ENCODE peak calls at places on chromosomes 11 and 22, in six cellular contexts. S, Q, T, Z, A and C are unnamed samples.

GRCh38 chr11:76626921-76627391 is 43.6 kb downstream of the LRRC32 start:
- DNase-seq in S (no peak), Q (no peak), T (no peak), Z (no peak), A (peak), C (no peak)

GRCh38 chr11:69292221-69292648 is 1.7 kb upstream of the MYEOV start:
- DNase-seq in S (no peak), Q (peak), T (no peak), Z (no peak), A (no peak), C (no peak)

GRCh38 chr22:35631597-35631996 is 14.5 kb upstream of the MB start:
- DNase-seq in S (no peak), Q (peak), T (no peak), Z (no peak), A (peak), C (no peak)

GRCh38 chr11:99535819-99536218 is 515.1 kb downstream of the CNTN5 start:
- DNase-seq in S (no peak), Q (no peak), T (no peak), Z (no peak), A (no peak), C (no peak)

GRCh38 chr11:94897330-94897768 is 76.0 kb downstream of the CWC15 start:
- DNase-seq in S (no peak), Q (no peak), T (peak), Z (no peak), A (peak), C (no peak)

GRCh38 chr22:17578129-17578754 is 14.9 kb downstream of the SLC25A18 start:
- DNase-seq in S (no peak), Q (peak), T (no peak), Z (peak), A (peak), C (peak)

GRCh38 chr22:49205401-49205800 is 622.3 kb downstream of the BRD1 start:
- DNase-seq in S (no peak), Q (no peak), T (no peak), Z (no peak), A (no peak), C (peak)

GRCh38 chr22:44057411-44057987 is 33.4 kb downstream of the PARVB start:
- DNase-seq in S (no peak), Q (peak), T (no peak), Z (no peak), A (no peak), C (no peak)

GRCh38 chr11:9936754-9937153 is 272.9 kb downstream of the SWAP70 start:
- DNase-seq in S (no peak), Q (no peak), T (no peak), Z (no peak), A (no peak), C (no peak)

GRCh38 chr22:36387664-36387913 is 178 bp downstream of the MYH9 start:
- DNase-seq in S (no peak), Q (no peak), T (no peak), Z (no peak), A (no peak), C (no peak)

GRCh38 chr11:95833378-95833777 is 43.1 kb downstream of the CEP57 start:
- DNase-seq in S (no peak), Q (no peak), T (no peak), Z (no peak), A (no peak), C (no peak)

GRCh38 chr11:29124436-29124835 is 892.4 kb downstream of the KCNA4 start:
- DNase-seq in S (no peak), Q (no peak), T (no peak), Z (no peak), A (no peak), C (no peak)

GRCh38 chr11:35318977-35319925 is 100.1 kb downstream of the SLC1A2 start:
- DNase-seq in S (no peak), Q (no peak), T (no peak), Z (no peak), A (no peak), C (no peak)

GRCh38 chr22:19597399-19597735 is 73.2 kb upstream of the CLDN5 start:
- DNase-seq in S (no peak), Q (no peak), T (peak), Z (no peak), A (no peak), C (no peak)

GRCh38 chr11:59729884-59730283 is 16.2 kb upstream of the OR10V1 start:
- DNase-seq in S (no peak), Q (no peak), T (no peak), Z (no peak), A (no peak), C (no peak)

GRCh38 chr11:2418961-2419360 is 18.4 kb downstream of the TSSC4 start:
- DNase-seq in S (no peak), Q (no peak), T (no peak), Z (no peak), A (no peak), C (no peak)

GRCh38 chr11:32056445-32056844 is 34.4 kb upstream of the RCN1 start:
- DNase-seq in S (no peak), Q (no peak), T (no peak), Z (no peak), A (peak), C (no peak)

GRCh38 chr11:111406589-111406988 is 27.5 kb upstream of the POU2AF1 start:
- DNase-seq in S (no peak), Q (no peak), T (no peak), Z (no peak), A (no peak), C (no peak)

GRCh38 chr11:116582621-116583020 is 190.2 kb downstream of the BUD13 start:
- DNase-seq in S (no peak), Q (no peak), T (peak), Z (no peak), A (no peak), C (no peak)

GRCh38 chr11:65927904-65928397 is 8.7 kb downstream of the DRAP1 start:
- DNase-seq in S (no peak), Q (no peak), T (no peak), Z (no peak), A (no peak), C (no peak)

GRCh38 chr22:50626856-50627451 is 998 bp downstream of the ARSA start:
- DNase-seq in S (no peak), Q (peak), T (no peak), Z (no peak), A (no peak), C (no peak)

GRCh38 chr11:35218956-35219355 is 80.0 kb downstream of the CD44 start:
- DNase-seq in S (no peak), Q (no peak), T (no peak), Z (no peak), A (no peak), C (no peak)

GRCh38 chr11:8870461-8871282 is 40.3 kb upstream of the AKIP1 start:
- DNase-seq in S (no peak), Q (peak), T (peak), Z (no peak), A (peak), C (peak)

GRCh38 chr11:112297248-112297866 is 36.7 kb upstream of the PLET1 start:
- DNase-seq in S (no peak), Q (no peak), T (no peak), Z (no peak), A (no peak), C (no peak)

GRCh38 chr11:13140873-13141655 is 131.9 kb downstream of the RASSF10 start:
- DNase-seq in S (no peak), Q (no peak), T (no peak), Z (no peak), A (peak), C (no peak)

GRCh38 chr11:106276859-106277436 is 199.5 kb downstream of the AASDHPPT start:
- DNase-seq in S (no peak), Q (no peak), T (no peak), Z (no peak), A (peak), C (no peak)

GRCh38 chr22:48968201-48968959 is 859.3 kb downstream of the BRD1 start:
- DNase-seq in S (no peak), Q (no peak), T (peak), Z (no peak), A (no peak), C (no peak)

GRCh38 chr22:41003041-41003440 is 51.9 kb downstream of the RBX1 start:
- DNase-seq in S (no peak), Q (no peak), T (no peak), Z (no peak), A (no peak), C (no peak)

GRCh38 chr11:64660205-64660604 is 62.8 kb downstream of the NRXN2 start:
- DNase-seq in S (no peak), Q (peak), T (no peak), Z (no peak), A (no peak), C (no peak)